ENCODE peak calls at places on chromosome 11, in five cellular contexts. H is activated CD4-positive, alpha-beta T cell treated with anti-CD3 and anti-CD28 coated beads, Interleukin-2, amount 50 U/mL, for 4 hours; W is stimulated activated CD4-positive, alpha-beta T cell treated with anti-CD3 and anti-CD28 coated beads, Interleukin-15, amount 100 ng/mL, for 24 hours; C is body of pancreas; Q is smooth muscle cell of the brain vasculature. G is an unnamed sample.

GRCh38 chr11:34214961-34215805 is 109.8 kb downstream of the NAT10 start:
- DNase-seq in H (peak), W (peak), C (no peak), Q (no peak), G (peak)

GRCh38 chr11:26599421-26599820 is 27.4 kb upstream of the MUC15 start:
- DNase-seq in H (no peak), W (no peak), C (no peak), Q (no peak), G (no peak)

GRCh38 chr11:44960200-44960845 is 9.6 kb upstream of the TP53I11 start:
- DNase-seq in H (no peak), W (no peak), C (no peak), Q (no peak), G (no peak)

GRCh38 chr11:35173011-35173511 is 34.1 kb downstream of the CD44 start:
- DNase-seq in H (no peak), W (no peak), C (peak), Q (no peak), G (peak)

GRCh38 chr11:2265854-2266585 is 4.4 kb downstream of the ASCL2 start:
- DNase-seq in H (no peak), W (no peak), C (no peak), Q (no peak), G (no peak)

GRCh38 chr11:65136515-65137096 is 2.3 kb upstream of the SYVN1 start:
- DNase-seq in H (no peak), W (no peak), C (no peak), Q (no peak), G (no peak)

GRCh38 chr11:10605941-10606381 is 37.5 kb upstream of the LYVE1 start:
- DNase-seq in H (no peak), W (no peak), C (no peak), Q (peak), G (no peak)

GRCh38 chr11:73856001-73856663 is 20.5 kb downstream of the COA4 start:
- DNase-seq in H (no peak), W (no peak), C (no peak), Q (no peak), G (no peak)

GRCh38 chr11:63613517-63614135 is 607 bp downstream of the PLAAT3 start:
- DNase-seq in H (no peak), W (peak), C (peak), Q (no peak), G (peak)

GRCh38 chr11:34840736-34841386 is 75.3 kb downstream of the APIP start:
- DNase-seq in H (no peak), W (peak), C (peak), Q (no peak), G (peak)